ENCODE peak calls at places on chromosomes 5 and 9, in six cellular contexts. O is A549, Y is tibial nerve, P is stomach, F is esophagus muscularis mucosa, S is suprapubic skin. A is an unnamed sample.

GRCh38 chr5:9483251-9483650 is 62.6 kb downstream of the SEMA5A start:
- DNase-seq in Y (no peak), S (no peak), P (no peak), F (no peak), O (no peak), A (no peak)

GRCh38 chr5:115333164-115333563 is 36.7 kb upstream of the CCDC112 start:
- DNase-seq in S (no peak), F (peak), Y (no peak), P (no peak), O (no peak), A (no peak)

GRCh38 chr9:89996106-89996505 is 391.3 kb downstream of the GADD45G start:
- DNase-seq in F (no peak), O (no peak), P (no peak), S (no peak), Y (no peak), A (no peak)

GRCh38 chr5:139210585-139210984 is 12.4 kb upstream of the SIL1 start:
- DNase-seq in O (no peak), P (no peak), Y (no peak), S (no peak), F (no peak), A (no peak)

GRCh38 chr9:69542048-69542447 is 130.1 kb downstream of the APBA1 start:
- DNase-seq in Y (no peak), P (no peak), O (no peak), F (no peak), S (no peak), A (no peak)

GRCh38 chr9:134972140-134972539 is 54.4 kb upstream of the FCN1 start:
- DNase-seq in Y (no peak), P (no peak), O (no peak), S (peak), F (no peak), A (no peak)

GRCh38 chr5:20833081-20833627 is 845.2 kb upstream of the CDH18 start:
- DNase-seq in P (no peak), Y (no peak), S (no peak), O (no peak), F (no peak), A (no peak)

GRCh38 chr9:74777136-74777879 is 110.4 kb downstream of the TRPM6 start:
- DNase-seq in Y (peak), F (no peak), S (peak), O (peak), P (peak), A (no peak)

GRCh38 chr5:88380332-88380731 is 111.7 kb upstream of the TMEM161B start:
- DNase-seq in S (no peak), P (no peak), F (no peak), Y (no peak), O (no peak), A (no peak)

GRCh38 chr5:140607031-140607430 is 25.9 kb downstream of the CD14 start:
- DNase-seq in O (no peak), S (no peak), Y (no peak), F (no peak), P (no peak), A (no peak)

GRCh38 chr5:148928141-148928540 is 101.7 kb downstream of the ADRB2 start:
- DNase-seq in O (no peak), F (no peak), S (no peak), Y (no peak), P (no peak), A (no peak)

GRCh38 chr5:59759600-59760357 is 133.7 kb downstream of the PDE4D start:
- DNase-seq in Y (no peak), O (peak), P (no peak), S (no peak), F (no peak), A (no peak)

GRCh38 chr5:122112063-122112462 is 17.3 kb upstream of the ZNF474 start:
- DNase-seq in P (no peak), O (no peak), F (no peak), S (no peak), Y (no peak), A (no peak)
- TF ChIP-seq EP300 in P (no peak), O (no peak), F (no peak), S (no peak), Y (no peak), A (no peak)

DNA sequence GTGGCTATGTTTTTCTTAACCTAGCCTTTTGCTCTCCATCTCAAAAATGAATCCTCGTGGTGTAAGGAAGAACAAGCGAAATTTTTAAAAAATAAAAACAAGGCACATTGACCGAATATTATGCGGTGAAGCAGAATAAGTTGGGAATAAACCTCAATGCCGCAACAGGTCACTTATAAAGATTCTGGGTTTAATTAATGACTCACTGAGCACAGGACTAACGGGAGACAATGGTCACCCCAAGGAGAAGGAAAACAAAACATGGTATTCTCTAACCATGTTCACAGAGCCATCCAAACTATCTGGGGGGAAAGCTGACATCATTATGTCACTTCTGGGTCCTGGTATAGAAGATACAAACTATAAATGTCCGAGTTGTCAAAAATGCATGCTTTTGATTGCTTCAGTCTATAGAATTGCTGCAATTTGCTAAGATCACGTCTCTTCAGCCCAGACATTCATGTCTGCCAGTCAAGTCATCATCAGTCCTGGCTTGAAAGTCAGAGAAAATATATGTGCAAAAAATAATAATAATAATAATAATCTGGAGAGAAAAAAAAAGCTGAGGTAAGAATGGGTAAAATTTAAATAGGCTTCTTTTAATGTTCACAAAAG is 280.6 kb downstream of the NR2F1-AS1 start:
- DNase-seq in O (no peak), Y (no peak), S (no peak), P (no peak), F (no peak), A (no peak)
- TF ChIP-seq EP300 in O (no peak), Y (no peak), S (no peak), P (no peak), F (no peak), A (no peak)

GRCh38 chr9:100106616-100107015 is 7.6 kb downstream of the INVS start:
- DNase-seq in Y (no peak), O (no peak), S (no peak), P (no peak), F (no peak), A (no peak)

GRCh38 chr9:100105861-100106260 is 6.8 kb downstream of the INVS start:
- DNase-seq in Y (no peak), P (no peak), O (no peak), F (no peak), S (no peak), A (no peak)

GRCh38 chr9:100112677-100113336 is 13.8 kb downstream of the INVS start:
- DNase-seq in Y (no peak), O (no peak), P (no peak), F (no peak), S (no peak), A (no peak)

GRCh38 chr9:100111235-100111634 is 12.2 kb downstream of the INVS start:
- DNase-seq in O (no peak), F (peak), S (peak), Y (peak), P (peak), A (no peak)

DNA sequence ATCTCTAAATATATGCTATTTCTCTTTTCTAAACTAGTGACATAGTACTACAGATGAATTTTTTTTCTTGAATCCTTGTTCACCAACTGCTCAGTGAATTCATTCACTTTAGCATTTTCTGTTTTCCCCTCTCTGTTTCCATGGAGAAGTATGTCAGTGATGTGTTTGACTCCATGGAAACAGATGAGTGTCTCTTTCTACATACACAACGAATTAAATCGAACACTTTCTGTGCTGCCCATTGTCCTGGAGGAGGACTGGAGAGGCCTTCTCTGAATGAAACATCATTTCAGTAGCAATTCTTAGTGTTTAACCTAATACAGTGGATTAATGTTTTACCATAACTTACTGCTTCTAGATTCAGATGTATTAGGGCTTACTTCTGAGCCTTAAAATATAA is 9.5 kb downstream of the INVS start:
- DNase-seq in P (no peak), O (no peak), S (no peak), F (no peak), Y (no peak), A (no peak)
- TF ChIP-seq EP300 in P (no peak), O (no peak), S (no peak), F (no peak), Y (no peak), A (no peak)

GRCh38 chr9:138080979-138081378 is 203.4 kb downstream of the CACNA1B start:
- DNase-seq in O (no peak), P (peak), S (peak), F (peak), Y (no peak), A (no peak)
- TF ChIP-seq EP300 in O (no peak), P (no peak), S (no peak), F (no peak), Y (no peak), A (no peak)

DNA sequence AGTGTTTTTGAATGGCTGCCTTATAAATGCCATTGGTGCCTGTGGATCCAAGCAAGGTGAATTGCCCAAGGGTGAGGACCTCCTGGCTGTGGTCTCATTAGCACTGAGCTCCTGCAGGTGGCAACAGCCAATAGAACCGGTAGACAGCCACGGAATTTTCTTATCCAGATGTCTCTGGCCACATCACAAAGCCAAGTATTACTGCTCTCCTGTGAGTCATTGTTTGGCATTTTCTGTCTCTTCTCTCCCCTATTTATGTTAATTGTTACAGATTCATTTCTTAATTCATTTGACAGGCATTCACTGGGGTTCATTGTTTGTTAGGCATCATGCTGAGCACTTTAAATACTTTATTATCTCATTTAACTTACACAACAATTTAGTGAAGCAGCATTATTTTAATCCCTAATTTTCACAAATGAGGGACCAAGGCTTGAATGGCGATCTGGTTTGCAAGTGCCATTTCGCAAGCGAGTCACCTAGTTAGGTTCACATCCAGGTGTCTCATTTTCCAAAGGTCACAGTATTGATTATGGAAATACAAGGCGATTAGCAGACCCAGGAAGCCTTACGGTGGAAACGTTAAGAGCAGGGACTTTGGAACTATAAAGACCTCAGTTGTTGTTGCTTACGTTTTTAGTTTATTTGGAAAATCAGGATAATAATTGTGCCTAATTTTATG is 58.2 kb upstream of the DPYSL3 start:
- DNase-seq in P (no peak), O (peak), Y (no peak), S (no peak), F (no peak), A (no peak)
- TF ChIP-seq EP300 in P (no peak), O (no peak), Y (no peak), S (no peak), F (no peak), A (no peak)

A was measured in upper lobe of left lung.